ENCODE peak calls at places on chromosomes 16 and 17, in five cellular contexts. E, N, C, J and G are unnamed samples.

GRCh38 chr17:77210946-77211541 is 70.3 kb downstream of the SEC14L1 start:
- DNase-seq in E (no peak), N (no peak), C (no peak), J (no peak), G (no peak)

GRCh38 chr16:85028638-85029412 is 1.2 kb downstream of the KIAA0513 start:
- DNase-seq in E (peak), N (peak), C (no peak), J (peak), G (peak)

GRCh38 chr16:49643429-49644142 is 212.3 kb downstream of the ZNF423 start:
- DNase-seq in E (no peak), N (no peak), C (no peak), J (no peak), G (no peak)

GRCh38 chr17:80790021-80790765 is 201.4 kb upstream of the CHMP6 start:
- DNase-seq in E (no peak), N (no peak), C (no peak), J (no peak), G (no peak)

GRCh38 chr16:17245727-17246576 is 224.8 kb downstream of the XYLT1 start:
- DNase-seq in E (no peak), N (no peak), C (no peak), J (no peak), G (no peak)

GRCh38 chr17:78375401-78376079 is 2.9 kb upstream of the PGS1 start:
- DNase-seq in E (peak), N (peak), C (no peak), J (no peak), G (no peak)

GRCh38 chr17:8966926-8967325 is 1.4 kb upstream of the PIK3R5 start:
- DNase-seq in E (no peak), N (no peak), C (no peak), J (no peak), G (no peak)

GRCh38 chr16:81574168-81574567 is 129.6 kb downstream of the CMIP start:
- DNase-seq in E (no peak), N (no peak), C (no peak), J (no peak), G (no peak)

GRCh38 chr17:80260791-80261158 is at the start of gene RNF213:
- DNase-seq in E (peak), N (peak), C (no peak), J (no peak), G (peak)

GRCh38 chr16:13229039-13229438 is 327.6 kb downstream of the SHISA9 start:
- DNase-seq in E (no peak), N (no peak), C (no peak), J (no peak), G (no peak)

GRCh38 chr17:79573196-79573929 is 37.5 kb downstream of the RBFOX3 start:
- DNase-seq in E (no peak), N (peak), C (no peak), J (no peak), G (no peak)

GRCh38 chr17:81509048-81509686 is 3.4 kb downstream of the ACTG1 start:
- DNase-seq in E (peak), N (peak), C (no peak), J (no peak), G (peak)

GRCh38 chr16:86018487-86018886 is 119.5 kb downstream of the IRF8 start:
- DNase-seq in E (peak), N (no peak), C (no peak), J (no peak), G (peak)

GRCh38 chr16:1288813-1289479 is 20.5 kb upstream of the UBE2I start:
- DNase-seq in E (no peak), N (no peak), C (no peak), J (no peak), G (no peak)

GRCh38 chr17:27155866-27156265 is 138.0 kb upstream of the WSB1 start:
- DNase-seq in E (no peak), N (no peak), C (no peak), J (no peak), G (no peak)

GRCh38 chr17:78416311-78416711 is 37.9 kb downstream of the PGS1 start:
- DNase-seq in E (peak), N (no peak), C (no peak), J (no peak), G (no peak)

GRCh38 chr16:8589293-8590160 is 784 bp downstream of the TMEM114 start:
- DNase-seq in E (no peak), N (no peak), C (no peak), J (no peak), G (no peak)

GRCh38 chr16:30874244-30874820 is 19.5 kb downstream of the BCL7C start:
- DNase-seq in E (no peak), N (no peak), C (no peak), J (no peak), G (no peak)

GRCh38 chr17:73393381-73393780 is 81.6 kb upstream of the CDC42EP4 start:
- DNase-seq in E (no peak), N (no peak), C (no peak), J (no peak), G (no peak)

GRCh38 chr17:51653902-51654301 is 393.6 kb downstream of the UTP18 start:
- DNase-seq in E (no peak), N (no peak), C (no peak), J (no peak), G (no peak)

GRCh38 chr17:62807812-62808575 is at the start of gene MARCHF10:
- DNase-seq in E (peak), N (no peak), C (no peak), J (peak), G (no peak)